ENCODE peak calls at places on chromosome 1, in seven cellular contexts. R is PC-3, Q is tibial nerve, E is EL, L is NCI-H2081, I is upper lobe of right lung, H is right cardiac atrium. D is an unnamed sample.

GRCh38 chr1:37038079-37038702 is 3.9 kb upstream of the GRIK3 start:
- DNase-seq in R (peak; percentile 46), E (peak; percentile 14), Q (no peak), H (no peak), L (peak; percentile 97), I (no peak), D (peak; percentile 38)

GRCh38 chr1:164765557-164765956 is 206.6 kb downstream of the PBX1 start:
- DNase-seq in I (no peak), H (no peak), E (peak; percentile 91), Q (no peak), R (peak; percentile 81), L (no peak), D (peak; percentile 64)

GRCh38 chr1:184283999-184284398 is 102.8 kb upstream of the C1orf21 start:
- DNase-seq in I (no peak), R (no peak), E (peak; percentile 58), H (peak; percentile 37), Q (no peak), L (no peak), D (no peak)

GRCh38 chr1:143718021-143718420 is 253.8 kb downstream of the FAM72C start:
- DNase-seq in E (no peak), R (no peak), Q (no peak), I (no peak), H (no peak), L (no peak), D (no peak)

GRCh38 chr1:12539705-12540579 is 78.1 kb downstream of the DHRS3 start:
- DNase-seq in H (peak; percentile 92), E (peak; percentile 94), L (no peak), R (no peak), I (peak; percentile 77), Q (peak; percentile 65), D (peak; percentile 48)

GRCh38 chr1:24048205-24048869 is 63.6 kb downstream of the MYOM3 start:
- DNase-seq in H (no peak), R (peak; percentile 97), I (no peak), E (peak; percentile 29), L (no peak), Q (no peak), D (no peak)

GRCh38 chr1:205588691-205589445 is 42.9 kb downstream of the ELK4 start:
- DNase-seq in L (no peak), R (peak; percentile 52), Q (no peak), E (peak; percentile 52), H (no peak), I (peak; percentile 73), D (peak; percentile 67)

GRCh38 chr1:164739189-164739588 is 180.2 kb downstream of the PBX1 start:
- DNase-seq in E (no peak), H (no peak), L (no peak), R (no peak), I (no peak), Q (no peak), D (no peak)

GRCh38 chr1:33841516-33841915 is 22.4 kb upstream of the HMGB4 start:
- DNase-seq in H (no peak), Q (no peak), R (no peak), E (no peak), I (no peak), L (no peak), D (no peak)

GRCh38 chr1:226444901-226445300 is 37.0 kb upstream of the PARP1 start:
- DNase-seq in R (no peak), H (no peak), I (no peak), E (no peak), Q (no peak), L (no peak), D (no peak)

GRCh38 chr1:185733818-185734709 is at the start of gene HMCN1:
- DNase-seq in I (peak; percentile 78), R (peak; percentile 47), H (peak; percentile 86), E (peak; percentile 79), Q (peak; percentile 25), L (peak; percentile 47), D (peak; percentile 63)

GRCh38 chr1:23010734-23011449 is 4.8 kb downstream of the TEX46 start:
- DNase-seq in I (no peak), L (no peak), Q (no peak), R (peak; percentile 98), E (peak; percentile 90), H (no peak), D (peak; percentile 96)

D was measured in HT1080.